ENCODE peak calls at places on chromosomes 13 and 19, in ten cellular contexts. One of them, this sample, is unnamed.
A peak's percentile ranks its signal among the peaks of the same experiment; 100 is the strongest.

GRCh38 chr13:77180011-77180410 is 146.9 kb downstream of the MYCBP2 start:
- DNase-seq in D721Med: no peak
- DNase-seq in GM12865: no peak
- DNase-seq in ELR: no peak
- DNase-seq in stimulated activated CD4-positive, alpha-beta T cell treated with anti-CD3 and anti-CD28 coated beads, Interleukin-2, amount 100 ng/mL, for 48 hours: no peak
- DNase-seq in COR-L47: no peak
- DNase-seq in mammary epithelial cell: no peak
- DNase-seq in ELF-1: no peak
- DNase-seq in cardiac fibroblast: no peak
- DNase-seq in neuronal stem cell: no peak
- DNase-seq in this sample: no peak

GRCh38 chr13:20099319-20099718 is 61.5 kb downstream of the GJA3 start:
- DNase-seq in COR-L47: no peak
- DNase-seq in D721Med: no peak
- DNase-seq in neuronal stem cell: no peak
- DNase-seq in stimulated activated CD4-positive, alpha-beta T cell treated with anti-CD3 and anti-CD28 coated beads, Interleukin-2, amount 100 ng/mL, for 48 hours: no peak
- DNase-seq in ELF-1: no peak
- DNase-seq in cardiac fibroblast: no peak
- DNase-seq in mammary epithelial cell: no peak
- DNase-seq in GM12865: no peak
- DNase-seq in ELR: no peak
- DNase-seq in this sample: no peak

GRCh38 chr19:1252221-1252817 is 3.9 kb downstream of the MIDN start:
- DNase-seq in ELR: peak; percentile 95
- DNase-seq in cardiac fibroblast: peak; percentile 99
- DNase-seq in mammary epithelial cell: peak; percentile 94
- DNase-seq in GM12865: peak; percentile 78
- DNase-seq in COR-L47: no peak
- DNase-seq in D721Med: no peak
- DNase-seq in stimulated activated CD4-positive, alpha-beta T cell treated with anti-CD3 and anti-CD28 coated beads, Interleukin-2, amount 100 ng/mL, for 48 hours: no peak
- DNase-seq in neuronal stem cell: no peak
- DNase-seq in ELF-1: no peak
- DNase-seq in this sample: peak; percentile 84

GRCh38 chr19:58183822-58184215 is 958 bp downstream of the ZNF274 start:
- DNase-seq in ELF-1: no peak
- DNase-seq in mammary epithelial cell: no peak
- DNase-seq in GM12865: no peak
- DNase-seq in COR-L47: no peak
- DNase-seq in D721Med: no peak
- DNase-seq in ELR: no peak
- DNase-seq in stimulated activated CD4-positive, alpha-beta T cell treated with anti-CD3 and anti-CD28 coated beads, Interleukin-2, amount 100 ng/mL, for 48 hours: no peak
- DNase-seq in cardiac fibroblast: no peak
- DNase-seq in neuronal stem cell: no peak
- DNase-seq in this sample: no peak

GRCh38 chr13:102779426-102780159 is 6.0 kb upstream of the TEX30 start:
- DNase-seq in mammary epithelial cell: no peak
- DNase-seq in neuronal stem cell: no peak
- DNase-seq in GM12865: no peak
- DNase-seq in COR-L47: no peak
- DNase-seq in stimulated activated CD4-positive, alpha-beta T cell treated with anti-CD3 and anti-CD28 coated beads, Interleukin-2, amount 100 ng/mL, for 48 hours: peak; percentile 18
- DNase-seq in ELF-1: no peak
- DNase-seq in ELR: no peak
- DNase-seq in cardiac fibroblast: no peak
- DNase-seq in D721Med: no peak
- DNase-seq in this sample: no peak

GRCh38 chr19:53019684-53020083 is 6.0 kb downstream of the ERVV-1 start:
- DNase-seq in ELF-1: peak; percentile 56
- DNase-seq in GM12865: no peak
- DNase-seq in D721Med: no peak
- DNase-seq in mammary epithelial cell: no peak
- DNase-seq in cardiac fibroblast: no peak
- DNase-seq in neuronal stem cell: no peak
- DNase-seq in ELR: no peak
- DNase-seq in stimulated activated CD4-positive, alpha-beta T cell treated with anti-CD3 and anti-CD28 coated beads, Interleukin-2, amount 100 ng/mL, for 48 hours: no peak
- DNase-seq in COR-L47: no peak
- DNase-seq in this sample: no peak

GRCh38 chr13:42894765-42895181 is 97.3 kb downstream of the EPSTI1 start:
- DNase-seq in ELR: no peak
- DNase-seq in stimulated activated CD4-positive, alpha-beta T cell treated with anti-CD3 and anti-CD28 coated beads, Interleukin-2, amount 100 ng/mL, for 48 hours: no peak
- DNase-seq in cardiac fibroblast: peak; percentile 92
- DNase-seq in mammary epithelial cell: peak; percentile 26
- DNase-seq in GM12865: no peak
- DNase-seq in neuronal stem cell: no peak
- DNase-seq in COR-L47: peak; percentile 91
- DNase-seq in ELF-1: no peak
- DNase-seq in D721Med: no peak
- DNase-seq in this sample: no peak

GRCh38 chr19:6730153-6730804 is 7.1 kb downstream of the GPR108 start:
- DNase-seq in ELF-1: peak; percentile 57
- DNase-seq in ELR: peak; percentile 36
- DNase-seq in stimulated activated CD4-positive, alpha-beta T cell treated with anti-CD3 and anti-CD28 coated beads, Interleukin-2, amount 100 ng/mL, for 48 hours: peak; percentile 39
- DNase-seq in D721Med: no peak
- DNase-seq in COR-L47: no peak
- DNase-seq in mammary epithelial cell: no peak
- DNase-seq in GM12865: peak; percentile 60
- DNase-seq in cardiac fibroblast: no peak
- DNase-seq in neuronal stem cell: no peak
- DNase-seq in this sample: no peak

GRCh38 chr13:43569688-43570087 is 217.1 kb downstream of the ENOX1 start:
- DNase-seq in ELF-1: no peak
- DNase-seq in ELR: no peak
- DNase-seq in mammary epithelial cell: no peak
- DNase-seq in GM12865: no peak
- DNase-seq in stimulated activated CD4-positive, alpha-beta T cell treated with anti-CD3 and anti-CD28 coated beads, Interleukin-2, amount 100 ng/mL, for 48 hours: no peak
- DNase-seq in D721Med: no peak
- DNase-seq in neuronal stem cell: no peak
- DNase-seq in cardiac fibroblast: no peak
- DNase-seq in COR-L47: no peak
- DNase-seq in this sample: no peak

GRCh38 chr19:55198651-55199050 is 10.7 kb downstream of the PTPRH start:
- DNase-seq in neuronal stem cell: no peak
- DNase-seq in stimulated activated CD4-positive, alpha-beta T cell treated with anti-CD3 and anti-CD28 coated beads, Interleukin-2, amount 100 ng/mL, for 48 hours: no peak
- DNase-seq in ELR: no peak
- DNase-seq in D721Med: no peak
- DNase-seq in COR-L47: no peak
- DNase-seq in cardiac fibroblast: no peak
- DNase-seq in ELF-1: no peak
- DNase-seq in mammary epithelial cell: no peak
- DNase-seq in GM12865: no peak
- DNase-seq in this sample: no peak

GRCh38 chr13:24217601-24218281 is 57.2 kb downstream of the SPATA13 start:
- DNase-seq in ELR: no peak
- DNase-seq in neuronal stem cell: no peak
- DNase-seq in stimulated activated CD4-positive, alpha-beta T cell treated with anti-CD3 and anti-CD28 coated beads, Interleukin-2, amount 100 ng/mL, for 48 hours: no peak
- DNase-seq in COR-L47: peak; percentile 60
- DNase-seq in cardiac fibroblast: peak; percentile 64
- DNase-seq in D721Med: no peak
- DNase-seq in GM12865: peak; percentile 75
- DNase-seq in mammary epithelial cell: no peak
- DNase-seq in ELF-1: peak; percentile 50
- DNase-seq in this sample: no peak

GRCh38 chr19:44587863-44588752 is 25.3 kb upstream of the IGSF23 start:
- DNase-seq in GM12865: peak; percentile 10
- DNase-seq in ELR: peak; percentile 86
- DNase-seq in stimulated activated CD4-positive, alpha-beta T cell treated with anti-CD3 and anti-CD28 coated beads, Interleukin-2, amount 100 ng/mL, for 48 hours: peak; percentile 9
- DNase-seq in D721Med: no peak
- DNase-seq in mammary epithelial cell: peak; percentile 74
- DNase-seq in ELF-1: no peak
- DNase-seq in COR-L47: no peak
- DNase-seq in cardiac fibroblast: peak; percentile 85
- DNase-seq in neuronal stem cell: no peak
- DNase-seq in this sample: peak; percentile 91

GRCh38 chr13:98972627-98973026 is 5.2 kb downstream of the DOCK9 start:
- DNase-seq in ELR: peak; percentile 96
- DNase-seq in ELF-1: peak; percentile 72
- DNase-seq in COR-L47: no peak
- DNase-seq in neuronal stem cell: no peak
- DNase-seq in cardiac fibroblast: peak; percentile 54
- DNase-seq in D721Med: no peak
- DNase-seq in stimulated activated CD4-positive, alpha-beta T cell treated with anti-CD3 and anti-CD28 coated beads, Interleukin-2, amount 100 ng/mL, for 48 hours: no peak
- DNase-seq in mammary epithelial cell: peak; percentile 66
- DNase-seq in GM12865: no peak
- DNase-seq in this sample: no peak

GRCh38 chr13:45705936-45706335 is 3.8 kb downstream of the CBY2 start:
- DNase-seq in neuronal stem cell: no peak
- DNase-seq in ELF-1: no peak
- DNase-seq in cardiac fibroblast: no peak
- DNase-seq in COR-L47: no peak
- DNase-seq in ELR: no peak
- DNase-seq in mammary epithelial cell: no peak
- DNase-seq in GM12865: peak; percentile 66
- DNase-seq in D721Med: no peak
- DNase-seq in stimulated activated CD4-positive, alpha-beta T cell treated with anti-CD3 and anti-CD28 coated beads, Interleukin-2, amount 100 ng/mL, for 48 hours: no peak
- DNase-seq in this sample: no peak

GRCh38 chr13:57862879-57863278 is 231.3 kb downstream of the PCDH17 start:
- DNase-seq in ELF-1: no peak
- DNase-seq in ELR: no peak
- DNase-seq in neuronal stem cell: no peak
- DNase-seq in mammary epithelial cell: no peak
- DNase-seq in D721Med: no peak
- DNase-seq in COR-L47: no peak
- DNase-seq in stimulated activated CD4-positive, alpha-beta T cell treated with anti-CD3 and anti-CD28 coated beads, Interleukin-2, amount 100 ng/mL, for 48 hours: no peak
- DNase-seq in GM12865: no peak
- DNase-seq in cardiac fibroblast: no peak
- DNase-seq in this sample: no peak

GRCh38 chr13:51006067-51006800 is 96.6 kb downstream of the RNASEH2B start:
- DNase-seq in mammary epithelial cell: no peak
- DNase-seq in ELF-1: no peak
- DNase-seq in stimulated activated CD4-positive, alpha-beta T cell treated with anti-CD3 and anti-CD28 coated beads, Interleukin-2, amount 100 ng/mL, for 48 hours: no peak
- DNase-seq in D721Med: no peak
- DNase-seq in COR-L47: no peak
- DNase-seq in GM12865: no peak
- DNase-seq in ELR: no peak
- DNase-seq in neuronal stem cell: no peak
- DNase-seq in cardiac fibroblast: peak; percentile 31
- DNase-seq in this sample: no peak

GRCh38 chr19:8334458-8335342 is 8.4 kb downstream of the KANK3 start:
- DNase-seq in stimulated activated CD4-positive, alpha-beta T cell treated with anti-CD3 and anti-CD28 coated beads, Interleukin-2, amount 100 ng/mL, for 48 hours: no peak
- DNase-seq in mammary epithelial cell: peak; percentile 92
- DNase-seq in neuronal stem cell: peak; percentile 73
- DNase-seq in ELR: peak; percentile 52
- DNase-seq in D721Med: peak; percentile 90
- DNase-seq in GM12865: peak; percentile 77
- DNase-seq in ELF-1: peak; percentile 83
- DNase-seq in cardiac fibroblast: peak; percentile 68
- DNase-seq in COR-L47: peak; percentile 65
- DNase-seq in this sample: peak; percentile 79

GRCh38 chr19:2755448-2755705 is 15.6 kb upstream of the SLC39A3 start:
- DNase-seq in GM12865: no peak
- DNase-seq in ELR: no peak
- DNase-seq in cardiac fibroblast: no peak
- DNase-seq in mammary epithelial cell: no peak
- DNase-seq in COR-L47: no peak
- DNase-seq in ELF-1: no peak
- DNase-seq in D721Med: no peak
- DNase-seq in neuronal stem cell: no peak
- DNase-seq in stimulated activated CD4-positive, alpha-beta T cell treated with anti-CD3 and anti-CD28 coated beads, Interleukin-2, amount 100 ng/mL, for 48 hours: no peak
- DNase-seq in this sample: no peak

GRCh38 chr19:7554990-7555864 is 19.7 kb downstream of the PNPLA6 start:
- DNase-seq in D721Med: no peak
- DNase-seq in cardiac fibroblast: no peak
- DNase-seq in GM12865: no peak
- DNase-seq in ELR: peak; percentile 30
- DNase-seq in ELF-1: peak; percentile 92
- DNase-seq in neuronal stem cell: no peak
- DNase-seq in mammary epithelial cell: no peak
- DNase-seq in COR-L47: no peak
- DNase-seq in stimulated activated CD4-positive, alpha-beta T cell treated with anti-CD3 and anti-CD28 coated beads, Interleukin-2, amount 100 ng/mL, for 48 hours: peak; percentile 33
- DNase-seq in this sample: no peak

GRCh38 chr19:52695996-52696395 is 38.8 kb downstream of the ZNF611 start:
- DNase-seq in ELF-1: no peak
- DNase-seq in ELR: peak; percentile 12
- DNase-seq in D721Med: no peak
- DNase-seq in GM12865: no peak
- DNase-seq in cardiac fibroblast: no peak
- DNase-seq in stimulated activated CD4-positive, alpha-beta T cell treated with anti-CD3 and anti-CD28 coated beads, Interleukin-2, amount 100 ng/mL, for 48 hours: no peak
- DNase-seq in COR-L47: no peak
- DNase-seq in neuronal stem cell: no peak
- DNase-seq in mammary epithelial cell: no peak
- DNase-seq in this sample: no peak

GRCh38 chr13:30443957-30444404 is 21.7 kb downstream of the UBE2L5 start:
- DNase-seq in COR-L47: no peak
- DNase-seq in neuronal stem cell: no peak
- DNase-seq in mammary epithelial cell: no peak
- DNase-seq in cardiac fibroblast: no peak
- DNase-seq in D721Med: no peak
- DNase-seq in stimulated activated CD4-positive, alpha-beta T cell treated with anti-CD3 and anti-CD28 coated beads, Interleukin-2, amount 100 ng/mL, for 48 hours: no peak
- DNase-seq in ELF-1: peak; percentile 21
- DNase-seq in GM12865: peak; percentile 89
- DNase-seq in ELR: no peak
- DNase-seq in this sample: no peak

GRCh38 chr13:109857803-109858202 is 71.4 kb upstream of the IRS2 start:
- DNase-seq in neuronal stem cell: no peak
- DNase-seq in cardiac fibroblast: no peak
- DNase-seq in ELR: no peak
- DNase-seq in GM12865: no peak
- DNase-seq in mammary epithelial cell: no peak
- DNase-seq in COR-L47: no peak
- DNase-seq in D721Med: no peak
- DNase-seq in ELF-1: no peak
- DNase-seq in stimulated activated CD4-positive, alpha-beta T cell treated with anti-CD3 and anti-CD28 coated beads, Interleukin-2, amount 100 ng/mL, for 48 hours: no peak
- DNase-seq in this sample: no peak

GRCh38 chr13:24741791-24742190 is 22.2 kb upstream of the RNF17 start:
- DNase-seq in neuronal stem cell: no peak
- DNase-seq in GM12865: no peak
- DNase-seq in ELF-1: no peak
- DNase-seq in mammary epithelial cell: no peak
- DNase-seq in cardiac fibroblast: no peak
- DNase-seq in COR-L47: no peak
- DNase-seq in ELR: no peak
- DNase-seq in D721Med: no peak
- DNase-seq in stimulated activated CD4-positive, alpha-beta T cell treated with anti-CD3 and anti-CD28 coated beads, Interleukin-2, amount 100 ng/mL, for 48 hours: no peak
- DNase-seq in this sample: no peak

GRCh38 chr19:47266401-47266885 is 8.2 kb upstream of the INAFM1 start:
- DNase-seq in stimulated activated CD4-positive, alpha-beta T cell treated with anti-CD3 and anti-CD28 coated beads, Interleukin-2, amount 100 ng/mL, for 48 hours: no peak
- DNase-seq in neuronal stem cell: no peak
- DNase-seq in COR-L47: no peak
- DNase-seq in mammary epithelial cell: no peak
- DNase-seq in D721Med: no peak
- DNase-seq in ELR: no peak
- DNase-seq in cardiac fibroblast: no peak
- DNase-seq in ELF-1: peak; percentile 54
- DNase-seq in GM12865: no peak
- DNase-seq in this sample: no peak

GRCh38 chr19:39520541-39521204 is 5.7 kb downstream of the SELENOV start:
- DNase-seq in stimulated activated CD4-positive, alpha-beta T cell treated with anti-CD3 and anti-CD28 coated beads, Interleukin-2, amount 100 ng/mL, for 48 hours: no peak
- DNase-seq in cardiac fibroblast: no peak
- DNase-seq in ELF-1: no peak
- DNase-seq in neuronal stem cell: no peak
- DNase-seq in D721Med: no peak
- DNase-seq in GM12865: no peak
- DNase-seq in ELR: no peak
- DNase-seq in COR-L47: no peak
- DNase-seq in mammary epithelial cell: no peak
- DNase-seq in this sample: no peak

GRCh38 chr19:15464394-15465385 is at the start of gene RASAL3:
- DNase-seq in neuronal stem cell: no peak
- DNase-seq in ELF-1: no peak
- DNase-seq in GM12865: peak; percentile 86
- DNase-seq in COR-L47: no peak
- DNase-seq in stimulated activated CD4-positive, alpha-beta T cell treated with anti-CD3 and anti-CD28 coated beads, Interleukin-2, amount 100 ng/mL, for 48 hours: peak; percentile 46
- DNase-seq in ELR: no peak
- DNase-seq in mammary epithelial cell: no peak
- DNase-seq in D721Med: no peak
- DNase-seq in cardiac fibroblast: peak; percentile 15
- DNase-seq in this sample: no peak

GRCh38 chr13:31674056-31674455 is 65.3 kb upstream of the RXFP2 start:
- DNase-seq in GM12865: no peak
- DNase-seq in ELF-1: no peak
- DNase-seq in D721Med: no peak
- DNase-seq in stimulated activated CD4-positive, alpha-beta T cell treated with anti-CD3 and anti-CD28 coated beads, Interleukin-2, amount 100 ng/mL, for 48 hours: no peak
- DNase-seq in COR-L47: no peak
- DNase-seq in ELR: no peak
- DNase-seq in neuronal stem cell: no peak
- DNase-seq in cardiac fibroblast: peak; percentile 59
- DNase-seq in mammary epithelial cell: no peak
- DNase-seq in this sample: no peak

GRCh38 chr13:98453254-98453843 is 123.6 kb downstream of the STK24 start:
- DNase-seq in ELF-1: no peak
- DNase-seq in ELR: no peak
- DNase-seq in D721Med: no peak
- DNase-seq in mammary epithelial cell: no peak
- DNase-seq in GM12865: no peak
- DNase-seq in COR-L47: no peak
- DNase-seq in cardiac fibroblast: no peak
- DNase-seq in stimulated activated CD4-positive, alpha-beta T cell treated with anti-CD3 and anti-CD28 coated beads, Interleukin-2, amount 100 ng/mL, for 48 hours: no peak
- DNase-seq in neuronal stem cell: no peak
- DNase-seq in this sample: no peak